ENCODE peak calls at places on chromosomes 5 and 9, in eight cellular contexts. E, G, F, L, R, K, D and T are unnamed samples.

GRCh38 chr5:103587185-103587748 is 24.7 kb upstream of the NUDT12 start:
- DNase-seq in E (no peak), F (no peak), D (no peak), G (peak), R (no peak), L (no peak), K (no peak), T (no peak)

GRCh38 chr5:98768160-98769005 is 5.1 kb upstream of the RGMB start:
- DNase-seq in L (peak), K (no peak), G (peak), D (no peak), R (no peak), E (peak), F (peak), T (peak)

GRCh38 chr9:38724749-38725148 is 4.8 kb upstream of the FAM240B start:
- DNase-seq in D (no peak), K (no peak), E (no peak), L (no peak), F (no peak), G (no peak), R (no peak), T (no peak)

GRCh38 chr9:30925635-30926034 is 1458.8 kb upstream of the ACO1 start:
- DNase-seq in K (no peak), E (no peak), R (no peak), G (no peak), F (no peak), D (no peak), L (no peak), T (no peak)

GRCh38 chr9:33139421-33140228 is 27.5 kb downstream of the B4GALT1 start:
- DNase-seq in D (peak), E (peak), K (peak), R (peak), L (peak), G (peak), F (peak), T (peak)

GRCh38 chr9:113012492-113012891 is 500 bp upstream of the ZNF883 start:
- DNase-seq in F (no peak), D (no peak), L (no peak), R (no peak), G (no peak), K (no peak), E (no peak), T (no peak)

GRCh38 chr9:6566409-6567139 is 79.0 kb downstream of the GLDC start:
- DNase-seq in D (no peak), G (peak), K (no peak), F (no peak), E (no peak), L (no peak), R (no peak), T (no peak)

GRCh38 chr9:134233022-134233421 is 68.7 kb upstream of the RNU6ATAC start:
- DNase-seq in K (peak), G (no peak), L (no peak), E (no peak), D (no peak), R (no peak), F (no peak), T (no peak)

GRCh38 chr5:129670944-129671343 is 77.0 kb upstream of the MINAR2 start:
- DNase-seq in F (no peak), D (no peak), E (no peak), L (no peak), K (no peak), G (no peak), R (no peak), T (no peak)

GRCh38 chr9:120711841-120712538 is 2.3 kb downstream of the MEGF9 start:
- DNase-seq in R (no peak), F (no peak), D (no peak), L (no peak), K (no peak), E (no peak), G (no peak), T (no peak)

GRCh38 chr5:35926389-35927051 is 11.9 kb downstream of the CAPSL start:
- DNase-seq in E (no peak), R (no peak), F (peak), D (no peak), G (peak), L (peak), K (no peak), T (peak)

GRCh38 chr9:108654566-108654965 is 201.2 kb downstream of the ACTL7B start:
- DNase-seq in E (no peak), R (no peak), K (no peak), D (no peak), G (peak), F (no peak), L (no peak), T (no peak)

GRCh38 chr9:129685220-129685932 is 19.9 kb downstream of the PRRX2 start:
- DNase-seq in D (no peak), R (no peak), F (no peak), E (no peak), G (no peak), K (no peak), L (no peak), T (no peak)

GRCh38 chr9:121944741-121945191 is 148.3 kb downstream of the TTLL11 start:
- DNase-seq in E (no peak), K (no peak), L (no peak), G (no peak), R (no peak), D (no peak), F (no peak), T (no peak)

GRCh38 chr5:74556631-74557595 is 83.6 kb downstream of the ENC1 start:
- DNase-seq in K (no peak), F (no peak), R (no peak), L (no peak), E (no peak), D (no peak), G (no peak), T (no peak)

GRCh38 chr5:38831909-38832308 is 13.9 kb upstream of the OSMR start:
- DNase-seq in E (no peak), D (no peak), R (no peak), G (peak), F (no peak), K (no peak), L (no peak), T (no peak)

GRCh38 chr5:131167615-131168014 is 2.6 kb upstream of the HINT1 start:
- DNase-seq in E (no peak), G (no peak), L (no peak), D (no peak), K (no peak), F (no peak), R (no peak), T (no peak)

GRCh38 chr9:89313842-89314241 is 2.8 kb downstream of the CKS2 start:
- DNase-seq in D (no peak), F (no peak), G (peak), R (no peak), E (no peak), K (no peak), L (no peak), T (no peak)

GRCh38 chr5:24642022-24642421 is 2.8 kb downstream of the CDH10 start:
- DNase-seq in D (no peak), R (no peak), K (no peak), F (peak), L (no peak), G (peak), E (no peak), T (no peak)

GRCh38 chr9:86046080-86046636 is 53.2 kb downstream of the GOLM1 start:
- DNase-seq in G (no peak), K (no peak), R (no peak), L (no peak), E (no peak), D (peak), F (no peak), T (no peak)

GRCh38 chr5:122129332-122129731 is at the start of gene ZNF474:
- DNase-seq in D (no peak), L (no peak), R (peak), E (no peak), F (peak), G (no peak), K (no peak), T (no peak)

GRCh38 chr9:16028516-16028915 is 475.7 kb downstream of the CCDC171 start:
- DNase-seq in D (no peak), L (no peak), E (no peak), R (no peak), K (no peak), G (no peak), F (no peak), T (no peak)

GRCh38 chr5:108636135-108636888 is 111.4 kb upstream of the FER start:
- DNase-seq in K (no peak), E (no peak), G (no peak), R (no peak), L (no peak), D (no peak), F (no peak), T (no peak)

GRCh38 chr5:62682059-62682458 is 103.4 kb downstream of the LRRC70 start:
- DNase-seq in D (no peak), K (no peak), G (no peak), R (no peak), F (no peak), E (no peak), L (no peak), T (no peak)

GRCh38 chr5:98308231-98308630 is 465.2 kb upstream of the RGMB start:
- DNase-seq in F (no peak), K (no peak), E (no peak), G (peak), L (no peak), R (no peak), D (no peak), T (no peak)

GRCh38 chr9:123772967-123773366 is 157.0 kb downstream of the DENND1A start:
- DNase-seq in R (no peak), E (no peak), L (no peak), G (peak), K (no peak), D (no peak), F (no peak), T (no peak)

GRCh38 chr5:79075646-79076426 is 6.3 kb downstream of the BHMT2 start:
- DNase-seq in K (peak), E (no peak), F (no peak), D (no peak), L (no peak), G (no peak), R (no peak), T (no peak)

GRCh38 chr9:137318976-137319375 is 16.9 kb upstream of the NRARP start:
- DNase-seq in L (peak), E (peak), K (peak), G (no peak), D (peak), R (peak), F (peak), T (peak)

GRCh38 chr9:37100317-37100716 is 20.1 kb upstream of the ZCCHC7 start:
- DNase-seq in L (no peak), G (no peak), D (no peak), R (no peak), F (no peak), K (no peak), E (no peak), T (no peak)

GRCh38 chr9:109781086-109781485 is 1.1 kb downstream of the PALM2AKAP2 start:
- DNase-seq in G (no peak), F (no peak), E (no peak), L (no peak), K (no peak), D (no peak), R (no peak), T (no peak)

GRCh38 chr5:61330341-61330878 is 1.6 kb upstream of the ZSWIM6 start:
- DNase-seq in G (peak), E (peak), L (peak), R (peak), K (peak), F (peak), D (peak), T (no peak)

GRCh38 chr5:177334155-177334551 is 17.3 kb downstream of the LMAN2 start:
- DNase-seq in R (no peak), K (peak), E (peak), F (no peak), L (no peak), D (no peak), G (no peak), T (no peak)

GRCh38 chr9:121156263-121156731 is 45.4 kb downstream of the RAB14 start:
- DNase-seq in D (no peak), L (no peak), G (no peak), E (no peak), K (no peak), R (no peak), F (no peak), T (no peak)

GRCh38 chr5:2754621-2755370 is 3.3 kb upstream of the IRX2 start:
- DNase-seq in F (no peak), G (no peak), L (no peak), E (no peak), D (peak), K (no peak), R (no peak), T (no peak)

GRCh38 chr9:116377179-116377790 is 223.7 kb downstream of the PAPPA start:
- DNase-seq in F (no peak), G (no peak), D (no peak), E (no peak), K (no peak), R (no peak), L (no peak), T (no peak)

GRCh38 chr5:168480601-168481000 is 5.7 kb upstream of the RARS1 start:
- DNase-seq in D (no peak), E (no peak), G (no peak), L (no peak), R (no peak), K (no peak), F (no peak), T (no peak)

GRCh38 chr5:168481330-168481788 is 4.9 kb upstream of the RARS1 start:
- DNase-seq in K (no peak), L (no peak), D (no peak), G (no peak), F (no peak), R (no peak), E (no peak), T (no peak)

GRCh38 chr5:168482361-168482760 is 3.9 kb upstream of the RARS1 start:
- DNase-seq in D (no peak), R (no peak), G (no peak), F (no peak), E (no peak), K (no peak), L (no peak), T (no peak)

GRCh38 chr5:168489059-168489458 is 2.8 kb downstream of the RARS1 start:
- DNase-seq in L (no peak), F (no peak), R (no peak), G (no peak), K (no peak), D (no peak), E (no peak), T (no peak)

DNA sequence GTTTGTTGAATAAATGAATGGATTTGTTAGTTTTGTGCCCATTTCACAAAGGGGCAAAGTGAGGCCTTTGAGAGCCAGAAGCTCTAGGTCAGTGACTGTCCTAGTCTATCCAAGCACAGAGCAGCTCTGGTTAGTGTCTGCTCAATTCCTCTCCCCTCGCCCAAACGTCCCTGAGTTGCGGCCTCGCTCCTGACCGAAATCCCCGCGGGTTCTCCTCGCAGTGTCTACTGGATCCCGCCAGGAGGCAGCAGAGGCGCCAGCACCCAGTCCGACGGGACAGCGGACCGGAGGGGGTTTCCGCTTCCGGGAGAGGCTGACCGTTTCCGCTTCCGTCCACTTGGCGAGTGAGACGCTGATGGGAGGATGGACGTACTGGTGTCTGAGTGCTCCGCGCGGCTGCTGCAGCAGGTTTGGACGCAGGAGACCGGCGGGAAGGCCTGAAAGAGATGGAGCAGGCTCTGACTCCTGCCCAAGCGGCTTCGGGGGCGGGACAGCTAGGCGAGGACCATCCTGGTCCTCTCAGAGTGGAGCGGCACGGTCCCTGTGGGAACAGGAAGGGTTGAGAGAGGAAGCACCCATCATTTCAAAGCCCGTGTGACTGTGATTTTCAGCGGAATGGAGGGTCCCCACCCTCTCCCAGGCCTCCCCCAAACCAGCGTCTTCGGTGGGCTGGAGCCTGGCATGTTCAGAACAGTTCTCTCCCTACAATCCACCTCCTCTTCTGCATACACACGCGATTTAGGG is at the start of gene RARS1:
- DNase-seq in E (peak), D (peak), L (peak), G (peak), R (peak), K (peak), F (peak), T (peak)
- TF ChIP-seq POLR2A in E (peak), D (peak), L (peak), G (peak), R (peak), K (peak), F (peak), T (no peak)

GRCh38 chr5:159310492-159310891 is 19.8 kb downstream of the IL12B start:
- DNase-seq in F (peak), E (peak), K (no peak), D (no peak), G (no peak), L (no peak), R (no peak), T (peak)

GRCh38 chr5:159313197-159313596 is 17.1 kb downstream of the IL12B start:
- DNase-seq in E (no peak), R (no peak), F (no peak), K (no peak), D (no peak), L (no peak), G (no peak), T (no peak)

GRCh38 chr5:159316519-159317383 is 13.5 kb downstream of the IL12B start:
- DNase-seq in F (peak), D (no peak), G (peak), R (no peak), L (no peak), E (no peak), K (no peak), T (peak)

GRCh38 chr5:159309689-159310433 is 20.4 kb downstream of the IL12B start:
- DNase-seq in L (no peak), E (no peak), K (no peak), D (no peak), G (no peak), R (no peak), F (no peak), T (no peak)

GRCh38 chr5:159311063-159311462 is 19.2 kb downstream of the IL12B start:
- DNase-seq in K (no peak), F (no peak), G (no peak), E (no peak), R (no peak), L (no peak), D (no peak), T (no peak)
- H3K4me3 ChIP-seq in K (no peak), F (no peak), G (no peak), E (no peak), R (no peak), L (no peak), D (no peak), T (peak)

DNA sequence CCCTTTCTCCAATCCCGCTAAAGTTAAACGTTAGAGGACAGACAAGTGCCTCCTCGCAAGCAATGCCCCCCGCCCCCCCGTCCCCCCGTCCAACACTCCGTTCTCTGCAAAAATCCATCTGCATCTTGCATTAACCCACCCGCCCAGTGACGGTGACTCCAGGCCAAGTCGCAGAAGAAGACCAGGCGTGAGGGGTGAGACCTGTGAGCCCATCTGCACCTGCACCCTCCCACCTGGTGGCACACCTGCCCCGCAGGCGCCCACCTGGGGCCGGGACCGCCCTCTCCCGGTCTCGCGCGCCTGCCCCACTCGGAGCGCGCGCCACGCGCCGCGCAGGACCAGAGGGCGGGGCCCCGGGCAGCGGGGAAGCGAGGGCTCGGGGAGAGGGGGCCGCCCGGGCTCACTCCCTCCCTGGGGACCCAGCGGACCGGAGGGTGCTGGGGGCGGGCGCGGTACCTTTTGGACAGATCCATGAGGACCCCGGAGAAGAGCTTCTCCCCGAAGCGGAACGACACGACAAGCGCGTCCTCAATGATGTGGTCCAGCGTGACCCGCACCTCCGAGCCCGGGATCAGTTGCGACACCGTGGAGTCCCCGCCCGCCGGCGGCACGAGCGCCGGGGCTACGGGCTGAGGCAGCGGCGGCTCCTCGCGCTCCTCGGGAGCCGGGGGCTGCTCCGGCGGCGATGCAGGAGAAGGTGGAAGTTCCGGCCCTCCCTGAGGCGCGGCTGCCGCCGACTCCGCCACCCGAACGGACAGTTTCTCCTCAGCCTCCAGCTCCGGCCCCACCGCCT is 705 bp downstream of the PWWP2A start:
- DNase-seq in G (peak), E (peak), L (peak), K (peak), F (peak), D (peak), R (peak), T (peak)
- TF ChIP-seq POLR2A in G (no peak), E (no peak), L (no peak), K (no peak), F (no peak), D (no peak), R (peak), T (no peak)

GRCh38 chr5:179123491-179124328 is 63.5 kb downstream of the ZNF354C start:
- DNase-seq in D (peak), E (no peak), G (no peak), K (no peak), R (no peak), L (no peak), F (no peak), T (peak)
- H3K4me3 ChIP-seq in D (no peak), E (no peak), G (no peak), K (no peak), R (no peak), L (no peak), F (no peak), T (no peak)